ENCODE peak calls at places on chromosomes 16 and 17, in eight cellular contexts. One of them, this sample, is unnamed.

GRCh38 chr16:83733301-83733700 is 74.5 kb upstream of the HSBP1 start:
- DNase-seq in glomerular endothelial cell: no peak
- DNase-seq in Calu3: no peak
- DNase-seq in progenitor cell of endocrine pancreas: no peak
- DNase-seq in psoas muscle: no peak
- DNase-seq in SK-N-SH: no peak
- DNase-seq in stimulated activated CD8-positive, alpha-beta memory T cell treated with anti-CD3 and anti-CD28 coated beads, Interleukin-12 subunit alpha, Interleukin-12 subunit beta, amount 100 ng/mL, for 4 hours: no peak
- DNase-seq in SW480: no peak
- DNase-seq in this sample: no peak

GRCh38 chr16:68230176-68230571 is 5.8 kb downstream of the ESRP2 start:
- DNase-seq in glomerular endothelial cell: no peak
- DNase-seq in Calu3: no peak
- DNase-seq in progenitor cell of endocrine pancreas: no peak
- DNase-seq in psoas muscle: no peak
- DNase-seq in SK-N-SH: no peak
- DNase-seq in stimulated activated CD8-positive, alpha-beta memory T cell treated with anti-CD3 and anti-CD28 coated beads, Interleukin-12 subunit alpha, Interleukin-12 subunit beta, amount 100 ng/mL, for 4 hours: no peak
- DNase-seq in SW480: no peak
- DNase-seq in this sample: no peak

GRCh38 chr17:14886200-14886739 is 378.9 kb downstream of the PMP22 start:
- DNase-seq in glomerular endothelial cell: no peak
- DNase-seq in Calu3: no peak
- DNase-seq in progenitor cell of endocrine pancreas: no peak
- DNase-seq in psoas muscle: no peak
- DNase-seq in SK-N-SH: no peak
- DNase-seq in stimulated activated CD8-positive, alpha-beta memory T cell treated with anti-CD3 and anti-CD28 coated beads, Interleukin-12 subunit alpha, Interleukin-12 subunit beta, amount 100 ng/mL, for 4 hours: no peak
- DNase-seq in SW480: peak; percentile 12
- DNase-seq in this sample: peak; percentile 8

GRCh38 chr17:55704412-55704811 is 18.3 kb downstream of the TMEM100 start:
- DNase-seq in glomerular endothelial cell: no peak
- DNase-seq in Calu3: no peak
- DNase-seq in progenitor cell of endocrine pancreas: no peak
- DNase-seq in psoas muscle: no peak
- DNase-seq in SK-N-SH: no peak
- DNase-seq in stimulated activated CD8-positive, alpha-beta memory T cell treated with anti-CD3 and anti-CD28 coated beads, Interleukin-12 subunit alpha, Interleukin-12 subunit beta, amount 100 ng/mL, for 4 hours: no peak
- DNase-seq in SW480: no peak
- DNase-seq in this sample: no peak

GRCh38 chr16:51755039-51755501 is 604.0 kb upstream of the SALL1 start:
- DNase-seq in glomerular endothelial cell: no peak
- DNase-seq in Calu3: no peak
- DNase-seq in progenitor cell of endocrine pancreas: no peak
- DNase-seq in psoas muscle: no peak
- DNase-seq in SK-N-SH: no peak
- DNase-seq in stimulated activated CD8-positive, alpha-beta memory T cell treated with anti-CD3 and anti-CD28 coated beads, Interleukin-12 subunit alpha, Interleukin-12 subunit beta, amount 100 ng/mL, for 4 hours: no peak
- DNase-seq in SW480: no peak
- DNase-seq in this sample: no peak

GRCh38 chr16:59733321-59733720 is 999.2 kb upstream of the GOT2 start:
- DNase-seq in glomerular endothelial cell: no peak
- DNase-seq in Calu3: no peak
- DNase-seq in progenitor cell of endocrine pancreas: no peak
- DNase-seq in psoas muscle: no peak
- DNase-seq in SK-N-SH: no peak
- DNase-seq in stimulated activated CD8-positive, alpha-beta memory T cell treated with anti-CD3 and anti-CD28 coated beads, Interleukin-12 subunit alpha, Interleukin-12 subunit beta, amount 100 ng/mL, for 4 hours: no peak
- DNase-seq in SW480: no peak
- DNase-seq in this sample: no peak

GRCh38 chr17:50149425-50150353 is 788 bp downstream of the PPP1R9B start:
- DNase-seq in glomerular endothelial cell: no peak
- DNase-seq in Calu3: peak; percentile 78
- DNase-seq in progenitor cell of endocrine pancreas: peak; percentile 52
- DNase-seq in psoas muscle: peak; percentile 68
- DNase-seq in SK-N-SH: peak; percentile 84
- DNase-seq in stimulated activated CD8-positive, alpha-beta memory T cell treated with anti-CD3 and anti-CD28 coated beads, Interleukin-12 subunit alpha, Interleukin-12 subunit beta, amount 100 ng/mL, for 4 hours: peak; percentile 43
- DNase-seq in SW480: peak; percentile 69
- DNase-seq in this sample: peak; percentile 29

GRCh38 chr16:71930013-71930563 is 34.8 kb downstream of the IST1 start:
- DNase-seq in glomerular endothelial cell: no peak
- DNase-seq in Calu3: no peak
- DNase-seq in progenitor cell of endocrine pancreas: no peak
- DNase-seq in psoas muscle: no peak
- DNase-seq in SK-N-SH: no peak
- DNase-seq in stimulated activated CD8-positive, alpha-beta memory T cell treated with anti-CD3 and anti-CD28 coated beads, Interleukin-12 subunit alpha, Interleukin-12 subunit beta, amount 100 ng/mL, for 4 hours: no peak
- DNase-seq in SW480: no peak
- DNase-seq in this sample: peak; percentile 16

GRCh38 chr17:8599351-8600011 is 31.0 kb downstream of the MYH10 start:
- DNase-seq in glomerular endothelial cell: no peak
- DNase-seq in Calu3: no peak
- DNase-seq in progenitor cell of endocrine pancreas: no peak
- DNase-seq in psoas muscle: no peak
- DNase-seq in SK-N-SH: no peak
- DNase-seq in stimulated activated CD8-positive, alpha-beta memory T cell treated with anti-CD3 and anti-CD28 coated beads, Interleukin-12 subunit alpha, Interleukin-12 subunit beta, amount 100 ng/mL, for 4 hours: no peak
- DNase-seq in SW480: no peak
- DNase-seq in this sample: no peak

GRCh38 chr16:68396481-68396880 is 51.8 kb downstream of the SMPD3 start:
- DNase-seq in glomerular endothelial cell: no peak
- DNase-seq in Calu3: peak; percentile 83
- DNase-seq in progenitor cell of endocrine pancreas: peak; percentile 47
- DNase-seq in psoas muscle: no peak
- DNase-seq in SK-N-SH: peak; percentile 49
- DNase-seq in stimulated activated CD8-positive, alpha-beta memory T cell treated with anti-CD3 and anti-CD28 coated beads, Interleukin-12 subunit alpha, Interleukin-12 subunit beta, amount 100 ng/mL, for 4 hours: no peak
- DNase-seq in SW480: peak; percentile 33
- DNase-seq in this sample: peak; percentile 45

GRCh38 chr17:63446981-63447687 is 1.0 kb upstream of the CYB561 start:
- DNase-seq in glomerular endothelial cell: peak; percentile 69
- DNase-seq in Calu3: peak; percentile 21
- DNase-seq in progenitor cell of endocrine pancreas: no peak
- DNase-seq in psoas muscle: no peak
- DNase-seq in SK-N-SH: peak; percentile 71
- DNase-seq in stimulated activated CD8-positive, alpha-beta memory T cell treated with anti-CD3 and anti-CD28 coated beads, Interleukin-12 subunit alpha, Interleukin-12 subunit beta, amount 100 ng/mL, for 4 hours: peak; percentile 27
- DNase-seq in SW480: peak; percentile 82
- DNase-seq in this sample: peak; percentile 68

GRCh38 chr16:87474017-87474416 is 18.8 kb downstream of the ZCCHC14 start:
- DNase-seq in glomerular endothelial cell: no peak
- DNase-seq in Calu3: no peak
- DNase-seq in progenitor cell of endocrine pancreas: no peak
- DNase-seq in psoas muscle: no peak
- DNase-seq in SK-N-SH: no peak
- DNase-seq in stimulated activated CD8-positive, alpha-beta memory T cell treated with anti-CD3 and anti-CD28 coated beads, Interleukin-12 subunit alpha, Interleukin-12 subunit beta, amount 100 ng/mL, for 4 hours: no peak
- DNase-seq in SW480: no peak
- DNase-seq in this sample: no peak

GRCh38 chr17:77886387-77886728 is 72.1 kb upstream of the TNRC6C start:
- DNase-seq in glomerular endothelial cell: no peak
- DNase-seq in Calu3: peak; percentile 15
- DNase-seq in progenitor cell of endocrine pancreas: no peak
- DNase-seq in psoas muscle: peak; percentile 44
- DNase-seq in SK-N-SH: no peak
- DNase-seq in stimulated activated CD8-positive, alpha-beta memory T cell treated with anti-CD3 and anti-CD28 coated beads, Interleukin-12 subunit alpha, Interleukin-12 subunit beta, amount 100 ng/mL, for 4 hours: no peak
- DNase-seq in SW480: peak; percentile 61
- DNase-seq in this sample: no peak

GRCh38 chr16:89275837-89276720 is 58.6 kb downstream of the ZNF778 start:
- DNase-seq in glomerular endothelial cell: no peak
- DNase-seq in Calu3: no peak
- DNase-seq in progenitor cell of endocrine pancreas: no peak
- DNase-seq in psoas muscle: no peak
- DNase-seq in SK-N-SH: no peak
- DNase-seq in stimulated activated CD8-positive, alpha-beta memory T cell treated with anti-CD3 and anti-CD28 coated beads, Interleukin-12 subunit alpha, Interleukin-12 subunit beta, amount 100 ng/mL, for 4 hours: no peak
- DNase-seq in SW480: no peak
- DNase-seq in this sample: no peak

GRCh38 chr17:42881768-42882565 is 18.6 kb upstream of the G6PC1 start:
- DNase-seq in glomerular endothelial cell: no peak
- DNase-seq in Calu3: no peak
- DNase-seq in progenitor cell of endocrine pancreas: no peak
- DNase-seq in psoas muscle: no peak
- DNase-seq in SK-N-SH: no peak
- DNase-seq in stimulated activated CD8-positive, alpha-beta memory T cell treated with anti-CD3 and anti-CD28 coated beads, Interleukin-12 subunit alpha, Interleukin-12 subunit beta, amount 100 ng/mL, for 4 hours: no peak
- DNase-seq in SW480: no peak
- DNase-seq in this sample: no peak

GRCh38 chr17:7122386-7122785 is 7.8 kb upstream of the ASGR2 start:
- DNase-seq in glomerular endothelial cell: no peak
- DNase-seq in Calu3: no peak
- DNase-seq in progenitor cell of endocrine pancreas: no peak
- DNase-seq in psoas muscle: no peak
- DNase-seq in SK-N-SH: no peak
- DNase-seq in stimulated activated CD8-positive, alpha-beta memory T cell treated with anti-CD3 and anti-CD28 coated beads, Interleukin-12 subunit alpha, Interleukin-12 subunit beta, amount 100 ng/mL, for 4 hours: no peak
- DNase-seq in SW480: no peak
- DNase-seq in this sample: peak; percentile 71

GRCh38 chr17:67434061-67434525 is 57.0 kb downstream of the PITPNC1 start:
- DNase-seq in glomerular endothelial cell: no peak
- DNase-seq in Calu3: no peak
- DNase-seq in progenitor cell of endocrine pancreas: no peak
- DNase-seq in psoas muscle: no peak
- DNase-seq in SK-N-SH: no peak
- DNase-seq in stimulated activated CD8-positive, alpha-beta memory T cell treated with anti-CD3 and anti-CD28 coated beads, Interleukin-12 subunit alpha, Interleukin-12 subunit beta, amount 100 ng/mL, for 4 hours: peak; percentile 34
- DNase-seq in SW480: no peak
- DNase-seq in this sample: no peak

GRCh38 chr17:12388206-12388605 is 277.5 kb upstream of the MYOCD start:
- DNase-seq in glomerular endothelial cell: no peak
- DNase-seq in Calu3: no peak
- DNase-seq in progenitor cell of endocrine pancreas: no peak
- DNase-seq in psoas muscle: no peak
- DNase-seq in SK-N-SH: no peak
- DNase-seq in stimulated activated CD8-positive, alpha-beta memory T cell treated with anti-CD3 and anti-CD28 coated beads, Interleukin-12 subunit alpha, Interleukin-12 subunit beta, amount 100 ng/mL, for 4 hours: no peak
- DNase-seq in SW480: no peak
- DNase-seq in this sample: peak; percentile 10

GRCh38 chr17:47789611-47790520 is 31.7 kb downstream of the OSBPL7 start:
- DNase-seq in glomerular endothelial cell: no peak
- DNase-seq in Calu3: peak; percentile 42
- DNase-seq in progenitor cell of endocrine pancreas: peak; percentile 39
- DNase-seq in psoas muscle: peak; percentile 53
- DNase-seq in SK-N-SH: peak; percentile 96
- DNase-seq in stimulated activated CD8-positive, alpha-beta memory T cell treated with anti-CD3 and anti-CD28 coated beads, Interleukin-12 subunit alpha, Interleukin-12 subunit beta, amount 100 ng/mL, for 4 hours: peak; percentile 37
- DNase-seq in SW480: peak; percentile 57
- DNase-seq in this sample: peak; percentile 34